ENCODE peak calls at places on chromosomes 4 and X, in eight cellular contexts. D, A, Y, W, V, J, H and S are unnamed samples.

GRCh38 chr4:22389240-22389871 is 126.5 kb downstream of the ADGRA3 start:
- DNase-seq in Y (peak), D (peak), J (no peak), W (no peak), V (no peak), H (peak), A (peak), S (no peak)

GRCh38 chrX:131735127-131735526 is 191.3 kb downstream of the OR13H1 start:
- DNase-seq in V (no peak), W (no peak), Y (no peak), H (no peak), A (no peak), D (peak), J (no peak), S (no peak)

GRCh38 chr4:10731690-10732089 is 47.1 kb upstream of the CLNK start:
- DNase-seq in J (no peak), V (no peak), A (no peak), D (no peak), W (no peak), Y (no peak), H (peak), S (no peak)

GRCh38 chrX:131677655-131678628 is 134.1 kb downstream of the OR13H1 start:
- DNase-seq in H (peak), D (peak), V (no peak), J (peak), A (peak), W (no peak), Y (peak), S (peak)

GRCh38 chr4:88002786-88003185 is 4.6 kb upstream of the PKD2 start:
- DNase-seq in V (no peak), W (no peak), Y (no peak), J (no peak), A (peak), H (no peak), D (peak), S (no peak)

GRCh38 chr4:76782837-76783236 is 115.1 kb downstream of the SOWAHB start:
- DNase-seq in D (peak), V (no peak), A (peak), H (no peak), Y (peak), J (no peak), W (no peak), S (no peak)

GRCh38 chr4:153248641-153249198 is 44.5 kb downstream of the TRIM2 start:
- DNase-seq in W (peak), V (no peak), H (peak), Y (no peak), A (no peak), J (no peak), D (no peak), S (peak)

GRCh38 chrX:7163146-7163677 is 15.3 kb upstream of the PUDP start:
- DNase-seq in J (no peak), A (no peak), Y (no peak), H (no peak), W (no peak), V (no peak), D (no peak), S (no peak)

GRCh38 chrX:30635630-30636029 is 17.6 kb upstream of the GK start:
- DNase-seq in W (no peak), V (no peak), J (no peak), H (no peak), A (peak), D (no peak), Y (peak), S (no peak)

GRCh38 chr4:68878048-68878447 is 62.3 kb downstream of the UGT2B10 start:
- DNase-seq in J (no peak), A (no peak), H (no peak), W (no peak), D (no peak), V (no peak), Y (no peak), S (no peak)

GRCh38 chrX:143500751-143501150 is 16.5 kb downstream of the SPANXN3 start:
- DNase-seq in H (no peak), J (no peak), D (no peak), Y (no peak), A (no peak), W (no peak), V (no peak), S (no peak)

GRCh38 chrX:71910526-71911022 is at the start of gene NHSL2:
- DNase-seq in D (no peak), W (no peak), V (no peak), A (no peak), Y (peak), H (no peak), J (no peak), S (no peak)

GRCh38 chr4:73499996-73500765 is 18.6 kb downstream of the AFM start:
- DNase-seq in J (no peak), A (peak), Y (peak), V (no peak), W (no peak), H (no peak), D (no peak), S (no peak)

GRCh38 chr4:182916483-182917181 is 554 bp downstream of the DCTD start:
- DNase-seq in A (peak), W (peak), D (peak), H (peak), J (peak), Y (peak), V (peak), S (peak)

GRCh38 chrX:67720344-67720743 is 176.5 kb downstream of the AR start:
- DNase-seq in H (no peak), V (no peak), Y (no peak), J (no peak), A (no peak), D (no peak), W (no peak), S (no peak)

GRCh38 chr4:158809611-158810486 is 41.0 kb downstream of the FNIP2 start:
- DNase-seq in W (no peak), Y (peak), A (peak), D (peak), V (no peak), H (peak), J (no peak), S (no peak)

GRCh38 chr4:139015948-139016451 is 419 bp downstream of the NOCT start:
- DNase-seq in A (peak), H (peak), V (no peak), D (peak), Y (peak), J (peak), W (peak), S (no peak)

GRCh38 chr4:113452868-113453620 is 308.5 kb downstream of the CAMK2D start:
- DNase-seq in Y (peak), V (no peak), J (no peak), W (no peak), A (peak), H (peak), D (no peak), S (no peak)

GRCh38 chr4:51851937-51852290 is 9.0 kb downstream of the DCUN1D4 start:
- DNase-seq in D (no peak), A (no peak), H (no peak), V (no peak), Y (no peak), W (no peak), J (no peak), S (no peak)

GRCh38 chr4:104465620-104466019 is 29.1 kb downstream of the CXXC4 start:
- DNase-seq in D (no peak), Y (no peak), V (no peak), J (no peak), H (no peak), A (peak), W (no peak), S (no peak)

GRCh38 chrX:118862086-118862485 is 38.5 kb downstream of the ZCCHC12 start:
- DNase-seq in A (no peak), Y (no peak), W (no peak), D (no peak), H (no peak), J (no peak), V (no peak), S (no peak)

GRCh38 chrX:147875866-147876596 is 35.7 kb upstream of the FMR1 start:
- DNase-seq in J (no peak), Y (no peak), H (peak), D (no peak), W (no peak), V (no peak), A (no peak), S (no peak)

GRCh38 chrX:102658551-102658950 is 7.3 kb downstream of the GPRASP1 start:
- DNase-seq in J (no peak), Y (no peak), D (no peak), A (peak), W (no peak), V (no peak), H (no peak), S (no peak)

GRCh38 chr4:176780995-176781738 is 11.6 kb downstream of the VEGFC start:
- DNase-seq in A (peak), H (no peak), J (no peak), V (no peak), Y (no peak), D (peak), W (no peak), S (no peak)

GRCh38 chr4:183783933-183784622 is 121.0 kb upstream of the STOX2 start:
- DNase-seq in A (peak), J (no peak), W (no peak), Y (peak), V (no peak), D (peak), H (no peak), S (no peak)

DNA sequence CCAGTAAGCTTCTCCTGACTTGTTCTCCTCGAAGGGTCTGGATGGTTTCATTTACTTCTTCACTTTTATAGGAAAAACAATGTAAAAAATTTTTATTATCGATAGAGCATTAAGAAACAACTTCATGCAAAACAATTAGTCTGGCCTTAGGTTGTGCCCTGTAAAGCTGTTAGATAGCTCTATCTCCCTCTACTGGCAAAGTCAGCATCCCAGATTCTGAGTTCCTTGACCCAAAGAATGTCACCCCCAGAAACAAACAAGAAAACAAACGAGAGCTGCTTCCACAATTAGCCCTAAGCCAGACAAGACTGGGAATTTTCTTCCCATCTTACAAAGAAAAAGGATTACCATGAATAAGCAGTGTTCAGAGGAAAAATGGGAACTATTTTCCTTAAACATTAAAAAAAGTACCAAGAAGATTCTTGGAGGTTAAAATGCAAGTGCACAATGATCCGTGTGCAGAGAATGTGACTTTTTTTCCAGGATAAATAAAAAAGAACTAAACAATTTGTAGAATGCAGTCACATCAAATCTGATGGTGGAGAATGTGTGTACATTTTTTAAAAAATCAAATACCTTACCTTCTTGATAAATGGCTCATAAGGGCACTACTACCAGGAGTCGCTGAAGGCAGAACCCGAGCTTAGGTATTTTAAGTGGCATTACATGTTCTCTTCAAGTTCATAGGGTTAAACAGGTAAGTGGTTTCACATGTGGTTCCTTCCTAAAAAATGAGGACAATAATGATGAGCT is 293.2 kb downstream of the FBXO8 start:
- DNase-seq in V (no peak), J (no peak), H (peak), A (peak), W (no peak), Y (peak), D (peak), S (no peak)
- TF ChIP-seq CTCF in V (peak), J (peak), H (peak), A (peak), W (no peak), Y (peak), D (peak), S (peak)

GRCh38 chr4:99394913-99395312 is 40.2 kb downstream of the ADH7 start:
- DNase-seq in V (no peak), J (no peak), Y (peak), H (no peak), A (peak), W (no peak), D (no peak), S (no peak)
- H3K4me3 ChIP-seq in V (no peak), J (no peak), Y (no peak), H (no peak), A (no peak), W (no peak), D (no peak), S (no peak)

DNA sequence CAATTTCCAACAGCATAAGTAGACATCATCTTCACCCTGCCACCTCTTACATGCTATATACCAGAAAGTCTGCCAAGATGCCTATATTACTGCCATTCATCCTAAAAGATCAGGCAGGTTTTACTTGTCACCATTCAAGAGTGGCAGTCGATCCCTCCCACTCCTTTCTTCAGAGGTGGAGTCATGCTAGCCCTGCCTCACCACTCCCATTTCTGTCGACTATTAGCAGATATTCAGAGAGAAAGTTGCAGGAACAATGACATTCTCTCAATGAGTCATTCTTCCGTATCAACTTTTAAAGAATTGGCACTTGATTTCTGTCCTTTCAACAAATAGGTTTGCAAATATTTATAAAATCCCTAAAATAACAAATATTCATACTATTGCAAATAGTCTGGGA is 1060.1 kb downstream of the ADGRL3 start:
- DNase-seq in D (no peak), W (no peak), H (no peak), Y (no peak), V (no peak), J (no peak), A (no peak), S (no peak)
- TF ChIP-seq CTCF in D (no peak), W (no peak), H (no peak), Y (no peak), V (no peak), J (no peak), A (no peak), S (no peak)

GRCh38 chr4:140284449-140284848 is 89.0 kb upstream of the SCOC start:
- DNase-seq in D (no peak), A (no peak), J (no peak), Y (no peak), W (no peak), V (no peak), H (no peak), S (no peak)

GRCh38 chr4:140289486-140289885 is 84.0 kb upstream of the SCOC start:
- DNase-seq in A (no peak), J (no peak), V (no peak), H (no peak), W (no peak), D (no peak), Y (no peak), S (no peak)

GRCh38 chr4:140281828-140282227 is 91.6 kb upstream of the SCOC start:
- DNase-seq in V (no peak), D (peak), W (no peak), H (no peak), A (peak), J (no peak), Y (peak), S (no peak)

GRCh38 chr4:140291259-140291658 is 82.2 kb upstream of the SCOC start:
- DNase-seq in D (peak), V (no peak), Y (peak), W (no peak), A (peak), H (no peak), J (no peak), S (no peak)

GRCh38 chr4:140286503-140286902 is 86.9 kb upstream of the SCOC start:
- DNase-seq in H (no peak), V (no peak), J (no peak), W (no peak), A (no peak), Y (no peak), D (no peak), S (no peak)
- H3K4me3 ChIP-seq in H (no peak), V (no peak), J (no peak), W (no peak), A (no peak), Y (no peak), D (no peak), S (no peak)